ENCODE peak calls at places on chromosome 7, in nine cellular contexts. One of them, this sample, is unnamed.

GRCh38 chr7:85774931-85775330 is 588.1 kb upstream of the SEMA3D start:
- DNase-seq in Peyer's patch: no peak
- DNase-seq in SK-N-SH: no peak
- DNase-seq in hepatocyte: no peak
- DNase-seq in tibial artery: peak; percentile 65
- DNase-seq in ovary: no peak
- DNase-seq in OCI-LY7: no peak
- DNase-seq in fibroblast of lung: no peak
- DNase-seq in upper lobe of right lung: no peak
- DNase-seq in this sample: no peak

GRCh38 chr7:65798111-65799075 is 74.5 kb upstream of the VKORC1L1 start:
- DNase-seq in hepatocyte: no peak
- DNase-seq in SK-N-SH: no peak
- DNase-seq in fibroblast of lung: peak; percentile 89
- DNase-seq in ovary: no peak
- DNase-seq in OCI-LY7: peak; percentile 19
- DNase-seq in tibial artery: no peak
- DNase-seq in upper lobe of right lung: no peak
- DNase-seq in Peyer's patch: no peak
- DNase-seq in this sample: no peak

GRCh38 chr7:93442478-93443224 is 131.9 kb downstream of the CALCR start:
- DNase-seq in tibial artery: no peak
- DNase-seq in upper lobe of right lung: no peak
- DNase-seq in Peyer's patch: no peak
- DNase-seq in hepatocyte: peak; percentile 55
- DNase-seq in fibroblast of lung: peak; percentile 5
- DNase-seq in SK-N-SH: no peak
- DNase-seq in ovary: no peak
- DNase-seq in OCI-LY7: peak; percentile 48
- DNase-seq in this sample: no peak

GRCh38 chr7:105638324-105638723 is 57.0 kb upstream of the EFCAB10 start:
- DNase-seq in Peyer's patch: no peak
- DNase-seq in upper lobe of right lung: no peak
- DNase-seq in SK-N-SH: no peak
- DNase-seq in ovary: no peak
- DNase-seq in OCI-LY7: no peak
- DNase-seq in tibial artery: no peak
- DNase-seq in hepatocyte: no peak
- DNase-seq in fibroblast of lung: no peak
- DNase-seq in this sample: no peak

GRCh38 chr7:18895456-18895855 is 222.0 kb downstream of the TWIST1 start:
- DNase-seq in ovary: no peak
- DNase-seq in SK-N-SH: no peak
- DNase-seq in OCI-LY7: no peak
- DNase-seq in hepatocyte: no peak
- DNase-seq in Peyer's patch: no peak
- DNase-seq in upper lobe of right lung: no peak
- DNase-seq in tibial artery: no peak
- DNase-seq in fibroblast of lung: peak; percentile 85
- DNase-seq in this sample: no peak

GRCh38 chr7:116952640-116953371 is 495 bp upstream of the ST7 start:
- DNase-seq in Peyer's patch: peak; percentile 61
- DNase-seq in hepatocyte: peak; percentile 42
- DNase-seq in upper lobe of right lung: peak; percentile 90
- DNase-seq in OCI-LY7: peak; percentile 70
- DNase-seq in fibroblast of lung: peak; percentile 52
- DNase-seq in ovary: no peak
- DNase-seq in tibial artery: peak; percentile 78
- DNase-seq in SK-N-SH: peak; percentile 54
- DNase-seq in this sample: no peak

GRCh38 chr7:143967398-143967797 is 12.8 kb downstream of the OR2F1 start:
- DNase-seq in upper lobe of right lung: no peak
- DNase-seq in ovary: no peak
- DNase-seq in tibial artery: no peak
- DNase-seq in SK-N-SH: no peak
- DNase-seq in fibroblast of lung: no peak
- DNase-seq in hepatocyte: peak; percentile 11
- DNase-seq in OCI-LY7: no peak
- DNase-seq in Peyer's patch: no peak
- DNase-seq in this sample: no peak

GRCh38 chr7:45089314-45089891 is 634 bp upstream of the NACAD start:
- DNase-seq in hepatocyte: peak; percentile 73
- DNase-seq in Peyer's patch: peak; percentile 27
- DNase-seq in SK-N-SH: peak; percentile 98
- DNase-seq in upper lobe of right lung: peak; percentile 74
- DNase-seq in OCI-LY7: no peak
- DNase-seq in ovary: peak; percentile 67
- DNase-seq in tibial artery: peak; percentile 79
- DNase-seq in fibroblast of lung: peak; percentile 58
- DNase-seq in this sample: no peak

GRCh38 chr7:45885264-45885882 is 2.9 kb upstream of the IGFBP1 start:
- DNase-seq in Peyer's patch: no peak
- DNase-seq in ovary: no peak
- DNase-seq in SK-N-SH: no peak
- DNase-seq in hepatocyte: no peak
- DNase-seq in OCI-LY7: no peak
- DNase-seq in upper lobe of right lung: no peak
- DNase-seq in fibroblast of lung: peak; percentile 25
- DNase-seq in tibial artery: no peak
- DNase-seq in this sample: no peak

GRCh38 chr7:155483245-155483644 is 25.3 kb downstream of the EN2 start:
- DNase-seq in ovary: no peak
- DNase-seq in OCI-LY7: no peak
- DNase-seq in fibroblast of lung: no peak
- DNase-seq in upper lobe of right lung: no peak
- DNase-seq in hepatocyte: no peak
- DNase-seq in SK-N-SH: no peak
- DNase-seq in tibial artery: no peak
- DNase-seq in Peyer's patch: no peak
- DNase-seq in this sample: no peak

GRCh38 chr7:102849079-102849478 is 63.7 kb upstream of the LRRC17 start:
- DNase-seq in SK-N-SH: no peak
- DNase-seq in OCI-LY7: no peak
- DNase-seq in upper lobe of right lung: no peak
- DNase-seq in fibroblast of lung: no peak
- DNase-seq in hepatocyte: no peak
- DNase-seq in ovary: no peak
- DNase-seq in Peyer's patch: no peak
- DNase-seq in tibial artery: no peak
- DNase-seq in this sample: no peak

GRCh38 chr7:127865466-127865865 is 165.8 kb downstream of the LRRC4 start:
- DNase-seq in Peyer's patch: no peak
- DNase-seq in hepatocyte: peak; percentile 33
- DNase-seq in upper lobe of right lung: no peak
- DNase-seq in SK-N-SH: no peak
- DNase-seq in tibial artery: no peak
- DNase-seq in OCI-LY7: no peak
- DNase-seq in ovary: no peak
- DNase-seq in fibroblast of lung: peak; percentile 75
- DNase-seq in this sample: no peak

GRCh38 chr7:881441-882234 is 5.3 kb downstream of the GET4 start:
- DNase-seq in fibroblast of lung: no peak
- DNase-seq in SK-N-SH: no peak
- DNase-seq in hepatocyte: no peak
- DNase-seq in upper lobe of right lung: no peak
- DNase-seq in tibial artery: no peak
- DNase-seq in ovary: no peak
- DNase-seq in Peyer's patch: no peak
- DNase-seq in OCI-LY7: no peak
- DNase-seq in this sample: peak; percentile 9

GRCh38 chr7:106053109-106053508 is 59.0 kb downstream of the SYPL1 start:
- DNase-seq in SK-N-SH: peak; percentile 46
- DNase-seq in fibroblast of lung: no peak
- DNase-seq in OCI-LY7: no peak
- DNase-seq in upper lobe of right lung: no peak
- DNase-seq in tibial artery: no peak
- DNase-seq in hepatocyte: no peak
- DNase-seq in Peyer's patch: no peak
- DNase-seq in ovary: no peak
- DNase-seq in this sample: no peak

DNA sequence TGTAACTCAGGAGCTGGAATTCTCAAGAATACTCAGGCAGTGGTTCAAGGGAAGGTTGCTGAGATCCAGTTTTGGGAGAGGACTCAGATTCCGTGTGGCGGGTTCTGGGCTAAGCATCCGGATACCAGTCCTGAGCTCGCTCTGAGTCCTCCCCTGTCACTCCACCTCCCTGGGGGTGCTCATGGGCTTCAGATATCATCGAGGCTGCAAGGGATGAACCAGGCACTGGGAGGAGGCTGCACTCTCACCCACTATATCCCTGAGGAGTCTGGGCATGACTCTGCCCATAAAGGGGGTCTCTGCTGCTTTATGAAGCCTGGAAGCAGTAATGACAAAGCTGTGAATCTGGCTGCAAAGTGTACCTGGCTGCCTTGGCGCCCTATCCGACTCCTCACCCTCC is 188.5 kb downstream of the TNS3 start:
- DNase-seq in OCI-LY7: no peak
- DNase-seq in upper lobe of right lung: peak; percentile 19
- DNase-seq in hepatocyte: no peak
- DNase-seq in SK-N-SH: no peak
- DNase-seq in ovary: no peak
- DNase-seq in fibroblast of lung: no peak
- DNase-seq in Peyer's patch: no peak
- DNase-seq in tibial artery: peak; percentile 37
- DNase-seq in this sample: no peak
- H3K36me3 ChIP-seq in OCI-LY7: no peaks in the 10 kb centered on the region
- H3K36me3 ChIP-seq in upper lobe of right lung: peaks cover 58% of the 10 kb centered on the region
- H3K36me3 ChIP-seq in hepatocyte: peaks cover 3% of the 10 kb centered on the region
- H3K36me3 ChIP-seq in SK-N-SH: peaks cover 36% of the 10 kb centered on the region
- H3K36me3 ChIP-seq in ovary: no peaks in the 10 kb centered on the region
- H3K36me3 ChIP-seq in fibroblast of lung: peaks cover 13% of the 10 kb centered on the region
- H3K36me3 ChIP-seq in Peyer's patch: peaks cover 70% of the 10 kb centered on the region
- H3K36me3 ChIP-seq in tibial artery: peaks cover 59% of the 10 kb centered on the region
- H3K36me3 ChIP-seq in this sample: peaks cover 45% of the 10 kb centered on the region

GRCh38 chr7:41711283-41712064 is 8.6 kb upstream of the INHBA start:
- DNase-seq in OCI-LY7: peak; percentile 12
- DNase-seq in upper lobe of right lung: no peak
- DNase-seq in tibial artery: no peak
- DNase-seq in SK-N-SH: peak; percentile 41
- DNase-seq in hepatocyte: peak; percentile 60
- DNase-seq in ovary: no peak
- DNase-seq in Peyer's patch: no peak
- DNase-seq in fibroblast of lung: peak; percentile 33
- DNase-seq in this sample: no peak
- TF ChIP-seq CTCF in OCI-LY7: peak; percentile 69
- TF ChIP-seq CTCF in upper lobe of right lung: peak; percentile 38
- TF ChIP-seq CTCF in tibial artery: peak; percentile 22
- TF ChIP-seq CTCF in SK-N-SH: peak; percentile 54
- TF ChIP-seq CTCF in hepatocyte: peak; percentile 47
- TF ChIP-seq CTCF in ovary: peak; percentile 7
- TF ChIP-seq CTCF in Peyer's patch: no peak
- TF ChIP-seq CTCF in fibroblast of lung: peak; percentile 12
- TF ChIP-seq CTCF in this sample: peak; percentile 49

GRCh38 chr7:23014681-23015080 is 751 bp upstream of the HYCC1 start:
- DNase-seq in hepatocyte: no peak
- DNase-seq in upper lobe of right lung: no peak
- DNase-seq in OCI-LY7: peak; percentile 60
- DNase-seq in SK-N-SH: no peak
- DNase-seq in Peyer's patch: no peak
- DNase-seq in tibial artery: no peak
- DNase-seq in ovary: no peak
- DNase-seq in fibroblast of lung: no peak
- DNase-seq in this sample: no peak

GRCh38 chr7:23012797-23013714 is 874 bp downstream of the HYCC1 start:
- DNase-seq in OCI-LY7: peak; percentile 69
- DNase-seq in tibial artery: peak; percentile 68
- DNase-seq in ovary: peak; percentile 11
- DNase-seq in hepatocyte: peak; percentile 45
- DNase-seq in Peyer's patch: peak; percentile 35
- DNase-seq in SK-N-SH: peak; percentile 62
- DNase-seq in upper lobe of right lung: peak; percentile 67
- DNase-seq in fibroblast of lung: peak; percentile 28
- DNase-seq in this sample: no peak

GRCh38 chr7:23012186-23012585 is 1.7 kb downstream of the HYCC1 start:
- DNase-seq in hepatocyte: no peak
- DNase-seq in SK-N-SH: no peak
- DNase-seq in Peyer's patch: no peak
- DNase-seq in upper lobe of right lung: no peak
- DNase-seq in OCI-LY7: no peak
- DNase-seq in ovary: no peak
- DNase-seq in fibroblast of lung: no peak
- DNase-seq in tibial artery: no peak
- DNase-seq in this sample: no peak

GRCh38 chr7:23011222-23011924 is 2.6 kb downstream of the HYCC1 start:
- DNase-seq in OCI-LY7: no peak
- DNase-seq in tibial artery: no peak
- DNase-seq in fibroblast of lung: no peak
- DNase-seq in Peyer's patch: no peak
- DNase-seq in hepatocyte: no peak
- DNase-seq in SK-N-SH: no peak
- DNase-seq in upper lobe of right lung: no peak
- DNase-seq in ovary: no peak
- DNase-seq in this sample: no peak

DNA sequence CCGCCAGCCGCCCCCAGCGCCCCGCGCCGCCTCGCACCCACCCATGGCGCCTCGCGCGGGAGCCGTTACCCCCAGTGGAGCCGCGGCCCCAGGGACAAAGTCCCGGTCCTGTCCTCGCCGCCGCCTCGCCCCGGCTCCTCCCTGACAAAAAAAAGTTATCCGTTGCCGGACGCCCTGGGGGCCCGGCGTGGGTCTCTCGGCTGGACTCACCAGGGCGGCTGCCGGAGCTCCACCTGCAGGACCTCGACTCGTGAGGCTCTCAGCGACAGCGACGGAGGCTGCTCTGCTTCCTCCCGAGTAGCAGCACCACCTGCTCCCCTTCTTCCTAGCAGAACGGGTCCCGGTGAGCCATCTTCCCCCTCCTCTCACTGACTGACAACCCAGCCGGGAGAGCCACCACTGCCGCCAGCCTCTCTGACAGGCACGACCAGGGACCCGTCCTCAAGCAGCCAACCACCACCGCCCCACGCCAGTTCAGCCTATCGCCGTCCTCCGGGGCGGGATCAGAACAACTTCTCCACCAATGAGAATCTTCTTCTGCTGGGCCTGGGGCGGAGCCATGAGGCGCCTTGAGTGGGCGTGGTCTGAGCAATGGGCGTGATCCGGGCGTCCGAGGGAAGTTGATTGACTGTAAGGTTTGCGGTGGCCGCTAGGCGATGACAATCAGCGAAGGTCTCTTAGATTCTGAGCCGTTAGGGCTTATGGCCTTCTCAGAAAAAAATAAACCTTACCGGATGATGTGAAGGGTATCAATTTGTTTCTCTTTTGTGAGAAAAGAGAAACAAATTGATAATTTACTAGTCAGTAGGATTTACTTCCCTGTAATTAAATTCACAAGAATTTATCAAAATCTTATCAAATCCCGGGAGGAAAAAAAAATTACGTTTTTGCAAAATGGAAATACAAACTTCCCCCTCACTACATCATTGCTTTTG is at the start of gene HYCC1:
- DNase-seq in upper lobe of right lung: peak; percentile 99
- DNase-seq in Peyer's patch: peak; percentile 99
- DNase-seq in OCI-LY7: peak; percentile 99
- DNase-seq in fibroblast of lung: peak; percentile 97
- DNase-seq in tibial artery: peak; percentile 100
- DNase-seq in ovary: peak; percentile 97
- DNase-seq in SK-N-SH: peak; percentile 98
- DNase-seq in hepatocyte: peak; percentile 99
- DNase-seq in this sample: peak; percentile 99
- H3K4me1 ChIP-seq in upper lobe of right lung: peaks cover 28% of the 10 kb centered on the region
- H3K4me1 ChIP-seq in Peyer's patch: peaks cover 16% of the 10 kb centered on the region
- H3K4me1 ChIP-seq in OCI-LY7: peaks cover 75% of the 10 kb centered on the region
- H3K4me1 ChIP-seq in fibroblast of lung: peaks cover 3% of the 10 kb centered on the region
- H3K4me1 ChIP-seq in tibial artery: peaks cover 14% of the 10 kb centered on the region
- H3K4me1 ChIP-seq in ovary: peaks cover 1% of the 10 kb centered on the region
- H3K4me1 ChIP-seq in SK-N-SH: peaks cover 5% of the 10 kb centered on the region
- H3K4me1 ChIP-seq in hepatocyte: peaks cover 14% of the 10 kb centered on the region
- H3K4me1 ChIP-seq in this sample: peaks cover 35% of the 10 kb centered on the region

GRCh38 chr7:151035024-151035717 is 6.9 kb downstream of the ABCB8 start:
- DNase-seq in hepatocyte: no peak
- DNase-seq in Peyer's patch: no peak
- DNase-seq in tibial artery: no peak
- DNase-seq in upper lobe of right lung: no peak
- DNase-seq in SK-N-SH: no peak
- DNase-seq in ovary: no peak
- DNase-seq in OCI-LY7: no peak
- DNase-seq in fibroblast of lung: no peak
- DNase-seq in this sample: no peak
- H3K36me3 ChIP-seq in hepatocyte: no peaks in the 10 kb centered on the region
- H3K36me3 ChIP-seq in Peyer's patch: peaks cover 35% of the 10 kb centered on the region
- H3K36me3 ChIP-seq in tibial artery: peaks cover 36% of the 10 kb centered on the region
- H3K36me3 ChIP-seq in upper lobe of right lung: peaks cover 29% of the 10 kb centered on the region
- H3K36me3 ChIP-seq in SK-N-SH: peaks cover 12% of the 10 kb centered on the region
- H3K36me3 ChIP-seq in ovary: no peaks in the 10 kb centered on the region
- H3K36me3 ChIP-seq in OCI-LY7: peaks cover 19% of the 10 kb centered on the region
- H3K36me3 ChIP-seq in fibroblast of lung: peaks cover 17% of the 10 kb centered on the region
- H3K36me3 ChIP-seq in this sample: no peaks in the 10 kb centered on the region